ENCODE peak calls at places on chromosome 19, in five cellular contexts. E is EL, B is HFFc6, D is A549, I is HuH-7.5. M is an unnamed sample.

GRCh38 chr19:33214621-33215020 is 11.0 kb downstream of the SLC7A10 start:
- DNase-seq in B (peak), E (peak), D (peak), I (peak), M (no peak)

GRCh38 chr19:11152318-11153062 is 3.1 kb downstream of the SPC24 start:
- DNase-seq in D (peak), E (peak), B (peak), I (no peak), M (no peak)

GRCh38 chr19:45446944-45447343 is 20.9 kb upstream of the FOSB start:
- DNase-seq in E (no peak), I (no peak), D (no peak), B (no peak), M (no peak)

GRCh38 chr19:14091086-14091884 is 734 bp upstream of the SAMD1 start:
- DNase-seq in E (peak), B (peak), I (peak), D (peak), M (peak)

GRCh38 chr19:55640577-55641375 is at the start of gene ZNF580:
- DNase-seq in E (peak), D (peak), I (peak), B (peak), M (peak)

GRCh38 chr19:33473644-33474305 is 47.8 kb downstream of the PEPD start:
- DNase-seq in E (peak), I (no peak), B (peak), D (no peak), M (peak)

GRCh38 chr19:35135389-35135909 is 590 bp upstream of the LGI4 start:
- DNase-seq in E (peak), I (peak), B (peak), D (peak), M (peak)

GRCh38 chr19:10780368-10780767 is 55.6 kb downstream of the TMED1 start:
- DNase-seq in D (no peak), E (peak), B (no peak), I (no peak), M (no peak)

GRCh38 chr19:7925171-7925837 is 631 bp downstream of the CTXN1 start:
- DNase-seq in D (peak), I (peak), E (peak), B (peak), M (peak)

GRCh38 chr19:43560687-43561086 is 14.6 kb downstream of the XRCC1 start:
- DNase-seq in D (peak), I (no peak), E (peak), B (peak), M (peak)

GRCh38 chr19:2344381-2344870 is 15.6 kb upstream of the TMPRSS9 start:
- DNase-seq in D (no peak), E (no peak), I (no peak), B (no peak), M (no peak)

GRCh38 chr19:41352609-41353465 is 885 bp downstream of the TGFB1 start:
- DNase-seq in E (peak), I (peak), B (peak), D (peak), M (peak)

GRCh38 chr19:48618278-48618915 is 581 bp downstream of the RPL18 start:
- DNase-seq in I (no peak), B (no peak), D (no peak), E (no peak), M (peak)

GRCh38 chr19:4730740-4731171 is 7.1 kb upstream of the DPP9 start:
- DNase-seq in E (peak), I (no peak), B (no peak), D (no peak), M (no peak)

GRCh38 chr19:12641456-12641855 is 25.1 kb downstream of the MAN2B1 start:
- DNase-seq in D (no peak), I (no peak), E (no peak), B (no peak), M (peak)

GRCh38 chr19:56308792-56309191 is 5.8 kb downstream of the ZSCAN5A start:
- DNase-seq in B (no peak), D (no peak), I (no peak), E (no peak), M (no peak)

GRCh38 chr19:35554076-35554475 is 8.7 kb downstream of the TMEM147 start:
- DNase-seq in D (no peak), I (no peak), E (no peak), B (no peak), M (peak)

GRCh38 chr19:6373096-6373812 is 660 bp downstream of the ALKBH7 start:
- DNase-seq in D (peak), B (peak), E (peak), I (peak), M (peak)

GRCh38 chr19:1828279-1829238 is 16.5 kb upstream of the ATP8B3 start:
- DNase-seq in I (no peak), B (no peak), D (no peak), E (no peak), M (no peak)

GRCh38 chr19:33683881-33684549 is 62.3 kb downstream of the CHST8 start:
- DNase-seq in I (peak), D (peak), E (peak), B (peak), M (peak)

GRCh38 chr19:17522988-17523872 is 11.8 kb downstream of the PGLS start:
- DNase-seq in E (no peak), B (no peak), D (no peak), I (no peak), M (peak)

GRCh38 chr19:15463865-15464371 is 426 bp downstream of the RASAL3 start:
- DNase-seq in D (no peak), E (no peak), B (no peak), I (no peak), M (peak)

GRCh38 chr19:8506402-8506957 is 4.0 kb upstream of the PRAM1 start:
- DNase-seq in B (no peak), I (no peak), D (no peak), E (no peak), M (no peak)

GRCh38 chr19:36604656-36605100 is 435 bp upstream of the ZNF382 start:
- DNase-seq in B (peak), E (peak), D (no peak), I (no peak), M (peak)

GRCh38 chr19:4557971-4558941 is 1.2 kb downstream of the SEMA6B start:
- DNase-seq in I (no peak), D (no peak), E (no peak), B (no peak), M (peak)

GRCh38 chr19:20858861-20859260 is 64.2 kb upstream of the ZNF85 start:
- DNase-seq in I (no peak), D (no peak), B (no peak), E (no peak), M (no peak)

M was measured in spleen.